ENCODE peak calls at places on chromosomes 16 and 17, in five cellular contexts. G is aorta, U is neuronal stem cell, V is BJ, Q is PC-9. Z is an unnamed sample.
A peak's percentile ranks its signal among the peaks of the same experiment; 100 is the strongest.

GRCh38 chr17:59505610-59506276 is 59.7 kb upstream of the DHX40 start:
- DNase-seq in G (no peak), U (no peak), V (no peak), Q (peak; percentile 92), Z (no peak)

GRCh38 chr16:71364306-71364705 is 5.8 kb downstream of the CALB2 start:
- DNase-seq in V (no peak), Q (no peak), G (peak; percentile 51), U (no peak), Z (no peak)

GRCh38 chr17:30197416-30197815 is 38.1 kb downstream of the SLC6A4 start:
- DNase-seq in G (no peak), V (no peak), Q (no peak), U (no peak), Z (no peak)

GRCh38 chr16:57592591-57593003 is 35.8 kb upstream of the ADGRG1 start:
- DNase-seq in Q (no peak), G (peak; percentile 55), V (no peak), U (no peak), Z (no peak)

GRCh38 chr17:73630957-73631595 is 13.2 kb downstream of the SDK2 start:
- DNase-seq in U (no peak), V (no peak), Q (no peak), G (peak; percentile 54), Z (no peak)

GRCh38 chr16:90046122-90046970 is 27.1 kb upstream of the DBNDD1 start:
- DNase-seq in Q (no peak), G (peak; percentile 63), U (no peak), V (no peak), Z (no peak)

GRCh38 chr17:45410144-45411091 is 22.3 kb downstream of the ARHGAP27 start:
- DNase-seq in V (no peak), G (no peak), Q (no peak), U (no peak), Z (no peak)

GRCh38 chr16:29710227-29711219 is 31.5 kb downstream of the QPRT start:
- DNase-seq in U (no peak), G (peak; percentile 32), V (peak; percentile 17), Q (peak; percentile 59), Z (no peak)

GRCh38 chr17:40886090-40886489 is 1.0 kb upstream of the KRT20 start:
- DNase-seq in U (no peak), Q (no peak), V (peak; percentile 19), G (no peak), Z (no peak)

GRCh38 chr17:230371-230770 is 48.9 kb upstream of the DOC2B start:
- DNase-seq in V (no peak), U (no peak), G (peak; percentile 45), Q (no peak), Z (no peak)

GRCh38 chr16:14193316-14193871 is 122.3 kb downstream of the MRTFB start:
- DNase-seq in Q (no peak), U (no peak), G (no peak), V (no peak), Z (no peak)

GRCh38 chr17:81071761-81072741 is 37.1 kb downstream of the BAIAP2 start:
- DNase-seq in U (no peak), V (no peak), G (no peak), Q (peak; percentile 63), Z (no peak)

GRCh38 chr17:74446551-74447500 is 14.9 kb downstream of the GPRC5C start:
- DNase-seq in G (peak; percentile 93), U (no peak), V (no peak), Q (no peak), Z (no peak)

GRCh38 chr17:55198690-55199370 is 65.9 kb upstream of the HLF start:
- DNase-seq in U (no peak), V (no peak), Q (no peak), G (no peak), Z (no peak)

GRCh38 chr16:22004321-22004720 is 3.4 kb upstream of the PDZD9 start:
- DNase-seq in G (no peak), Q (no peak), U (no peak), V (no peak), Z (no peak)

Z was measured in omental fat pad.